ENCODE peak calls at places on chromosomes 4 and X, in seven cellular contexts. L is pancreas, K is GM23248, I is fibroblast of lung, B is spleen, A is heart left ventricle, R is thyroid gland. U is an unnamed sample.

GRCh38 chr4:123397276-123398150 is 918 bp downstream of the SPRY1 start:
- DNase-seq in B (peak; percentile 88), I (peak; percentile 45), R (peak; percentile 73), K (peak; percentile 62), L (peak; percentile 65), A (peak; percentile 45), U (peak; percentile 63)

GRCh38 chrX:7144126-7144525 is 3.4 kb upstream of the STS start:
- DNase-seq in R (no peak), A (no peak), L (no peak), K (no peak), B (no peak), I (no peak), U (no peak)

GRCh38 chrX:67585401-67585800 is 41.6 kb downstream of the AR start:
- DNase-seq in A (no peak), K (peak; percentile 34), L (no peak), R (no peak), I (no peak), B (no peak), U (no peak)

GRCh38 chrX:78314561-78314960 is 12.8 kb downstream of the CYSLTR1 start:
- DNase-seq in L (no peak), R (no peak), I (no peak), B (no peak), K (no peak), A (no peak), U (no peak)

GRCh38 chrX:134990475-134991473 is at the start of gene SMIM10:
- DNase-seq in K (peak; percentile 85), B (peak; percentile 89), I (peak; percentile 79), A (peak; percentile 82), R (peak; percentile 65), L (peak; percentile 69), U (peak; percentile 85)

GRCh38 chrX:131987252-131987651 is 35.9 kb upstream of the STK26 start:
- DNase-seq in I (no peak), K (no peak), B (no peak), A (no peak), L (no peak), R (no peak), U (no peak)

GRCh38 chrX:71815906-71816156 is 52.7 kb downstream of the CXorf49B start:
- DNase-seq in K (no peak), I (no peak), A (no peak), L (no peak), R (no peak), B (peak; percentile 34), U (no peak)

GRCh38 chrX:120781416-120781815 is 94.2 kb downstream of the CT47B1 start:
- DNase-seq in K (peak; percentile 39), I (peak; percentile 63), R (no peak), A (no peak), L (no peak), B (no peak), U (no peak)

GRCh38 chr4:100106982-100107381 is 83.3 kb downstream of the DDIT4L start:
- DNase-seq in I (no peak), B (no peak), R (peak; percentile 38), L (no peak), K (no peak), A (no peak), U (no peak)

GRCh38 chr4:5247735-5248134 is 196.5 kb downstream of the STK32B start:
- DNase-seq in B (no peak), A (no peak), L (no peak), R (no peak), K (no peak), I (no peak), U (no peak)

GRCh38 chrX:47843363-47843762 is 6.7 kb downstream of the ZNF81 start:
- DNase-seq in L (no peak), K (peak; percentile 8), A (no peak), I (no peak), B (no peak), R (no peak), U (no peak)

GRCh38 chr4:154503598-154503997 is 12.0 kb upstream of the DCHS2 start:
- DNase-seq in L (no peak), K (peak; percentile 41), A (no peak), R (no peak), B (no peak), I (peak; percentile 7), U (no peak)

GRCh38 chr4:3599951-3600350 is 67.7 kb upstream of the LRPAP1 start:
- DNase-seq in I (no peak), K (no peak), A (no peak), B (no peak), R (no peak), L (no peak), U (no peak)

GRCh38 chr4:47532658-47533057 is 47.6 kb downstream of the ATP10D start:
- DNase-seq in K (no peak), I (no peak), B (no peak), R (no peak), A (no peak), L (no peak), U (no peak)

GRCh38 chr4:47531241-47531953 is 46.3 kb downstream of the ATP10D start:
- DNase-seq in A (peak; percentile 13), R (peak; percentile 17), L (no peak), I (peak; percentile 98), B (peak; percentile 79), K (peak; percentile 83), U (no peak)

GRCh38 chr4:47528651-47529050 is 43.6 kb downstream of the ATP10D start:
- DNase-seq in R (no peak), K (peak; percentile 80), B (no peak), I (peak; percentile 93), L (no peak), A (no peak), U (no peak)

GRCh38 chr4:47531954-47532321 is 46.9 kb downstream of the ATP10D start:
- DNase-seq in K (no peak), I (no peak), A (no peak), B (no peak), L (no peak), R (peak; percentile 4), U (no peak)

GRCh38 chr4:47530801-47531200 is 45.7 kb downstream of the ATP10D start:
- DNase-seq in I (peak; percentile 66), K (peak; percentile 15), L (no peak), R (no peak), B (no peak), A (no peak), U (no peak)
- H3K36me3 ChIP-seq in I (no peaks in the 10 kb centered on the region), K (peaks cover 40% of the 10 kb centered on the region), L (no peaks in the 10 kb centered on the region), R (peaks cover 4% of the 10 kb centered on the region), B (peaks cover 7% of the 10 kb centered on the region), A (peaks cover 20% of the 10 kb centered on the region), U (no peaks in the 10 kb centered on the region)

DNA sequence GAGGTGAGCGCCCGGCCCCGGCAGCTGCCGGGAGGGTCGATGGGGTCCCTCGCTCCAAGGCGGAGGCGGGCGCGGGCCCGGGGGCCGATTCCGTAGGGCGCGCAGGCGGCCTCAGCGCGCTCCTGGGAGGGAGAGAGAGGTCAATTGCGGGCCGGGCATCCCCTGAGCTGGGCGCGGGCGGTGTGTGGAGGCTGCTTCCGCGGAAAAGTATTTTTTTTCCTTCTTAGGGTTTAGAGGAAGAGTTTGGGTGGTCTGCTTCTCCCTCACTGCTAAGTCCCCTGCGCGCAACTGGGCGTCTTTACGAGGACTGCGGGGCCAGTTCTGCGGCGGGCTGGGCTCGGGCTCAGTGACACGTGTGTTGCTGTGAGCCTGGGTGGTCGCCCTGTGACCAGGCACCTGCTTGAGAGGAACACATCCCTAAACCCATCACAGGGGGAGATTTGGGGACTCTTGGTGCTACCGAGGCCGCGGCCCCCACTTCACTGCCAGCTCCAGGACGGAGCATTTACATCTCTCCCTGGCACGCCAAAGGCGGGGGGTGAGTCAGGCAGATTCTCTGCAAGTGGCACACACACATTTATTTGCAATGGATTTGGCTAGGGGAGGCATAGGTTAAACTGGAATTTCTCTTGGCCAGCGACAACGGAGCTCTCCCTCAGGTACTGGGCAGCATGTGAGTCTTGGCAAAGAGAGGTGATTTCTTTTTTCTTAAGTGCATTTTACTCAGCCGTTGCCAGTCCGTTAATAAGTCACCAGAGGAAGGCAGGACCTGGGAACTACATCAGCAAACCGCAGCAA is 151.2 kb upstream of the SLC4A4 start:
- DNase-seq in R (peak; percentile 66), L (peak; percentile 31), K (peak; percentile 85), A (peak; percentile 28), I (peak; percentile 68), B (peak; percentile 78), U (peak; percentile 32)
- H3K4me3 ChIP-seq in R (peak overlapping the region; percentile 63), L (peak overlapping the region; percentile 69), K (peak overlapping the region; percentile 79), A (peak overlapping the region; percentile 78), I (peak overlapping the region; percentile 81), B (peak overlapping the region; percentile 69), U (peak overlapping the region; percentile 62)

DNA sequence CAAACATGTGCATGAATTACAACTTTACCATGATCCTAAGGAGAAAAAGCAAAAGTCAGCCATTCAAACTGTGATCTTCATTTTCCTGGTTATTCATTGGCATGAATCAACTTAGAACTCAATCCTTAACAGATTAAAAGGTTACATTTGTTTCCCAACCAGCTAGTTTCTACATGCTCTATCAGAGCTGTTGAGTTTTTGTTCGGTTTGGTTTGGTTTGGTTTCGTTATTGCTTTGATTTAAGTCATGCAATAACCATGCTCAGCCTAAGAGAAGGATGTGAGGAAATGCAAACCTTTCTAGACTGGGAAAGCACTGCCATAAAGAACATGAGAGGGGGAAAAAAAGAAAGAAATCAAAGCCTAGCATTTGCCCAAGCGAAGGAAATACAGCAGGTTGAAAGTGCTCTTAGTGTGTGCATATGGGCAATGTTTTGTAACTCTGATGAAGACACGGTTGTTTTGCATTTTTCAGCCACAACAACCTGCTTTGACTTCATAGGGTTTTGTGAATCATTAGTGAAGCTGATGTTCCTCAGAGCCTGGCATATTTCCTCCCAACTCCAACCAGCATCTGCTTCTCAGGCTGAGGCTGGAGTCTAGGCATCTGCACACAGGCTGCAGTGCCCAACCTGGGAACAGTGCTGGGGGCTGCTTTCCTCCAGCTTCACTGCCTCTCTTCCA is 234.3 kb downstream of the ZNF674 start:
- DNase-seq in L (no peak), K (peak; percentile 33), A (no peak), B (no peak), R (no peak), I (no peak), U (no peak)
- H3K27ac ChIP-seq in L (no peak overlapping the region), K (no peak overlapping the region), A (no peak overlapping the region), B (no peak overlapping the region), R (no peak overlapping the region), I (no peak overlapping the region), U (no peak overlapping the region)

GRCh38 chr4:1956631-1957030 is 52.1 kb downstream of the NELFA start:
- DNase-seq in L (no peak), R (no peak), I (no peak), A (no peak), K (no peak), B (peak; percentile 16), U (no peak)

GRCh38 chr4:1952046-1952700 is 56.6 kb downstream of the NELFA start:
- DNase-seq in B (no peak), A (no peak), L (no peak), R (no peak), I (no peak), K (no peak), U (no peak)

GRCh38 chr4:1950369-1950768 is 58.4 kb downstream of the NELFA start:
- DNase-seq in B (no peak), R (no peak), I (no peak), L (no peak), K (no peak), A (no peak), U (no peak)

GRCh38 chr4:1952719-1953118 is 56.1 kb downstream of the NELFA start:
- DNase-seq in R (no peak), L (peak; percentile 52), A (no peak), K (no peak), B (no peak), I (no peak), U (no peak)

DNA sequence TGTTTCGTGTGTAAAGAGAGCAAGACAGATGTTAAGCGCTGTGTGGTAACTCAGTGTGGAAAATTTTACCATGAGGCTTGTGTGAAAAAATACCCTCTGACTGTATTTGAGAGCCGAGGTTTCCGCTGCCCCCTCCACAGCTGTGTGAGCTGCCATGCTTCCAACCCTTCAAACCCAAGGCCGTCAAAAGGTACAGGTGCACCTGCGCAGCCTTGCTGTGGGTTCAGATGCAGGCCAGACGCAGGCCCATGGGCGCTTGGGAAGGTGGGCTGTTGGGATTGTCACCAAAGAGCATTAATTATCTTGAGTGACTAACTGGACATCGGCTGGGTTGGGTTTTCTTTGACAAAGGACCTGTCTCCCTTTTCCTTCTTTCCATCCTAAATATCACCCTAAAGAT is 55.4 kb downstream of the NELFA start:
- DNase-seq in L (no peak), B (no peak), K (no peak), R (no peak), A (no peak), I (no peak), U (no peak)
- H3K36me3 ChIP-seq in L (no peaks in the 10 kb centered on the region), B (peaks cover 65% of the 10 kb centered on the region), K (peaks cover 9% of the 10 kb centered on the region), R (peaks cover 14% of the 10 kb centered on the region), A (peaks cover 5% of the 10 kb centered on the region), I (peaks cover 32% of the 10 kb centered on the region), U (no peaks in the 10 kb centered on the region)

U was measured in ovary.